ENCODE peak calls at places on chromosome 13, in four cellular contexts. B is HT-29; A is AML-193; X is stimulated activated CD4-positive, alpha-beta T cell treated with anti-CD3 and anti-CD28 coated beads, Interleukin-15, amount 100 ng/mL, for 1 hour. C is an unnamed sample.

GRCh38 chr13:40665754-40666057 is 735 bp downstream of the FOXO1 start:
- DNase-seq in B (no peak), A (peak), X (no peak), C (no peak)

GRCh38 chr13:60448907-60449510 is 52.0 kb downstream of the TDRD3 start:
- DNase-seq in A (peak), B (peak), X (no peak), C (peak)

GRCh38 chr13:51585696-51586095 is 1.4 kb downstream of the WDFY2 start:
- DNase-seq in A (peak), X (no peak), B (no peak), C (peak)

GRCh38 chr13:95235199-95235726 is 66.0 kb downstream of the ABCC4 start:
- DNase-seq in X (no peak), B (no peak), A (no peak), C (no peak)

GRCh38 chr13:43140985-43141384 is 117.6 kb downstream of the DNAJC15 start:
- DNase-seq in X (no peak), A (no peak), B (no peak), C (no peak)

GRCh38 chr13:24085662-24086061 is 74.9 kb upstream of the SPATA13 start:
- DNase-seq in B (peak), A (no peak), X (no peak), C (no peak)

GRCh38 chr13:28340272-28340793 is 154.6 kb downstream of the FLT1 start:
- DNase-seq in B (no peak), A (no peak), X (no peak), C (no peak)

GRCh38 chr13:45916859-45917418 is 65.4 kb upstream of the SIAH3 start:
- DNase-seq in B (no peak), A (no peak), X (no peak), C (no peak)

GRCh38 chr13:111341886-111342285 is 21.4 kb downstream of the TEX29 start:
- DNase-seq in A (no peak), X (no peak), B (no peak), C (no peak)

GRCh38 chr13:113552079-113552478 is 32.5 kb upstream of the TFDP1 start:
- DNase-seq in B (no peak), A (no peak), X (no peak), C (no peak)

GRCh38 chr13:80336335-80336734 is 4.6 kb downstream of the SPRY2 start:
- DNase-seq in A (peak), X (no peak), B (no peak), C (peak)

GRCh38 chr13:71621152-71622124 is 245.6 kb downstream of the DACH1 start:
- DNase-seq in B (no peak), X (no peak), A (no peak), C (no peak)

GRCh38 chr13:110563463-110563774 is 1.9 kb upstream of the RAB20 start:
- DNase-seq in A (no peak), X (no peak), B (no peak), C (no peak)

GRCh38 chr13:36752673-36753072 is 66.3 kb upstream of the RFXAP start:
- DNase-seq in X (no peak), A (no peak), B (no peak), C (no peak)

GRCh38 chr13:100541882-100542545 is 46.6 kb downstream of the GGACT start:
- DNase-seq in X (no peak), B (no peak), A (no peak), C (no peak)

GRCh38 chr13:95956589-95957148 is 96.5 kb downstream of the UGGT2 start:
- DNase-seq in B (no peak), X (no peak), A (no peak), C (no peak)

GRCh38 chr13:76980075-76980718 is 11.7 kb upstream of the CLN5 start:
- DNase-seq in B (peak), A (peak), X (peak), C (peak)